ENCODE peak calls at places on chromosomes 2 and 18, in four cellular contexts. One of them, this sample, is unnamed.

GRCh38 chr18:32289480-32290075 is 99.7 kb downstream of the MEP1B start:
- DNase-seq in heart left ventricle: no peak
- DNase-seq in A673: peak
- DNase-seq in IMR-90: peak
- DNase-seq in this sample: peak

GRCh38 chr2:229815342-229815741 is 101.0 kb upstream of the DNER start:
- DNase-seq in heart left ventricle: no peak
- DNase-seq in A673: no peak
- DNase-seq in IMR-90: peak
- DNase-seq in this sample: no peak

GRCh38 chr2:43519711-43520221 is 76.1 kb downstream of the THADA start:
- DNase-seq in heart left ventricle: no peak
- DNase-seq in A673: no peak
- DNase-seq in IMR-90: peak
- DNase-seq in this sample: peak

GRCh38 chr2:98867539-98868309 is 68.3 kb downstream of the CRACDL start:
- DNase-seq in heart left ventricle: no peak
- DNase-seq in A673: no peak
- DNase-seq in IMR-90: peak
- DNase-seq in this sample: peak

GRCh38 chr2:207308519-207309224 is 142.9 kb upstream of the KLF7 start:
- DNase-seq in heart left ventricle: no peak
- DNase-seq in A673: no peak
- DNase-seq in IMR-90: peak
- DNase-seq in this sample: no peak

GRCh38 chr18:68299906-68300305 is 415.0 kb downstream of the TMX3 start:
- DNase-seq in heart left ventricle: no peak
- DNase-seq in A673: no peak
- DNase-seq in IMR-90: peak
- DNase-seq in this sample: no peak

GRCh38 chr2:64637931-64638330 is 15.8 kb downstream of the SERTAD2 start:
- DNase-seq in heart left ventricle: no peak
- DNase-seq in A673: peak
- DNase-seq in IMR-90: peak
- DNase-seq in this sample: no peak

GRCh38 chr2:11612553-11613215 is 57.3 kb downstream of the NTSR2 start:
- DNase-seq in heart left ventricle: no peak
- DNase-seq in A673: no peak
- DNase-seq in IMR-90: no peak
- DNase-seq in this sample: no peak

GRCh38 chr18:79613186-79613931 is 66.2 kb upstream of the CTDP1 start:
- DNase-seq in heart left ventricle: peak
- DNase-seq in A673: no peak
- DNase-seq in IMR-90: no peak
- DNase-seq in this sample: no peak

GRCh38 chr2:101921319-101921960 is 70.3 kb upstream of the IL1R2 start:
- DNase-seq in heart left ventricle: no peak
- DNase-seq in A673: no peak
- DNase-seq in IMR-90: no peak
- DNase-seq in this sample: no peak

GRCh38 chr2:20012282-20013060 is at the start of gene MATN3:
- DNase-seq in heart left ventricle: peak
- DNase-seq in A673: no peak
- DNase-seq in IMR-90: no peak
- DNase-seq in this sample: peak

GRCh38 chr2:174892546-174892945 is 112.6 kb downstream of the CHN1 start:
- DNase-seq in heart left ventricle: no peak
- DNase-seq in A673: no peak
- DNase-seq in IMR-90: no peak
- DNase-seq in this sample: no peak

GRCh38 chr2:65031341-65032015 is 24.7 kb upstream of the CEP68 start:
- DNase-seq in heart left ventricle: no peak
- DNase-seq in A673: peak
- DNase-seq in IMR-90: no peak
- DNase-seq in this sample: no peak

GRCh38 chr18:61939032-61939674 is 46.3 kb upstream of the RNF152 start:
- DNase-seq in heart left ventricle: no peak
- DNase-seq in A673: no peak
- DNase-seq in IMR-90: no peak
- DNase-seq in this sample: no peak

GRCh38 chr18:78242796-78243195 is 736.8 kb upstream of the SALL3 start:
- DNase-seq in heart left ventricle: peak
- DNase-seq in A673: no peak
- DNase-seq in IMR-90: no peak
- DNase-seq in this sample: no peak

GRCh38 chr2:73939419-73939818 is 12.7 kb downstream of the DGUOK start:
- DNase-seq in heart left ventricle: peak
- DNase-seq in A673: peak
- DNase-seq in IMR-90: peak
- DNase-seq in this sample: peak

GRCh38 chr18:2471523-2471922 is 99.8 kb downstream of the METTL4 start:
- DNase-seq in heart left ventricle: no peak
- DNase-seq in A673: no peak
- DNase-seq in IMR-90: no peak
- DNase-seq in this sample: no peak

GRCh38 chr2:37367984-37368383 is 23.6 kb downstream of the QPCT start:
- DNase-seq in heart left ventricle: no peak
- DNase-seq in A673: no peak
- DNase-seq in IMR-90: no peak
- DNase-seq in this sample: no peak

GRCh38 chr2:197307933-197308521 is 2.6 kb downstream of the ANKRD44 start:
- DNase-seq in heart left ventricle: no peak
- DNase-seq in A673: no peak
- DNase-seq in IMR-90: no peak
- DNase-seq in this sample: no peak

GRCh38 chr2:134119117-134119671 is 134.7 kb upstream of the MGAT5 start:
- DNase-seq in heart left ventricle: no peak
- DNase-seq in A673: no peak
- DNase-seq in IMR-90: no peak
- DNase-seq in this sample: peak

GRCh38 chr2:23624378-23624777 is 239.4 kb downstream of the KLHL29 start:
- DNase-seq in heart left ventricle: no peak
- DNase-seq in A673: peak
- DNase-seq in IMR-90: no peak
- DNase-seq in this sample: no peak

GRCh38 chr2:197889041-197889440 is 84.6 kb downstream of the PLCL1 start:
- DNase-seq in heart left ventricle: no peak
- DNase-seq in A673: peak
- DNase-seq in IMR-90: peak
- DNase-seq in this sample: peak

DNA sequence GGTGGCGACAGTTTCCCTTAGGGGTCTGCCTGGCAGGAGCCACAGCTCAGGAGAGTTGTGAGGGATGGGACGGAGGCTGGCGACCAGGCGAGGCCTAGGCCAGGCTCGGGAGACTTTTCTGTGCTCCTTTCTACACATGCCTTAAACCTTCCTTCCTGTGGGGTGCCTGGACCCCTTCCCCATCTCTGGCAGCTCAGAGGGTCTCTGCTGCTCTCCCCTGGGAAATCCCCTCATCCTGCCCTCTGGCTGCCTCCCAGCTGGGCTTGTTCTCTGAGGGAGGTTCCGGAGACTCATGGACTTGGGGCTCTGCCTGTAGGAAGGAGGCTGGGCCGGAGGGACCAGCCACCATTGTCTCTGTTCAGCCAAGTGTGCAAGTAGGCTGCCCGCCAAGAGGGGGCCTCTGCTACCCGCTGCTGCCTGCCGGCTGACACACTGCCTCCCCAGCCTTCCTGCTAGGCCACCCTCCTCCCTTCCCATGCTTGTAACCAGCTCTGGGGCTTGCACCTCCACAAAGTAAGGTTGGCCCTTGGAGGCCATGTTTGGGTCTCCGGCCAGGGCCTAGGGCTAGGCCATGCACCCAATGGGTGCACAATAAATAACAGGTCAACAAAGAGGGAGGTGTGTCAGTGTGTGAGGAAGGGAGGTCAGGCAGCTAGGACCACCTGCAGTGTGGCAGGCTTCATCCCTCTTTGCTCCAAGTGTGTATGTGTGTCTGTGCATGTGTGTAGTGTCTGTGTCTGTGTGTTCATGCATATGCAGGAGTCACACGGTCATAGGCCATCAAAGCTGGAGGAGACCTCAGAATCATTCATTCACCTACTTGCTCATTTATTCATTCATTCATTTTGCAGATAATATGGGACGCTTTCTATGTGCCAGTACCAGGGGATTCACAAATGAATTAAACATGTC is 28.8 kb downstream of the PSD4 start:
- DNase-seq in heart left ventricle: no peak
- DNase-seq in A673: peak
- DNase-seq in IMR-90: no peak
- DNase-seq in this sample: no peak
- TF ChIP-seq CTCF in heart left ventricle: no peak
- TF ChIP-seq CTCF in A673: peak
- TF ChIP-seq CTCF in IMR-90: no peak
- TF ChIP-seq CTCF in this sample: no peak

GRCh38 chr2:170265321-170265720 is 87.4 kb downstream of the MYO3B start:
- DNase-seq in heart left ventricle: no peak
- DNase-seq in A673: no peak
- DNase-seq in IMR-90: no peak
- DNase-seq in this sample: no peak
- TF ChIP-seq CTCF in heart left ventricle: no peak
- TF ChIP-seq CTCF in A673: no peak
- TF ChIP-seq CTCF in IMR-90: no peak
- TF ChIP-seq CTCF in this sample: no peak

GRCh38 chr2:159209341-159210306 is 76.9 kb downstream of the WDSUB1 start:
- DNase-seq in heart left ventricle: no peak
- DNase-seq in A673: no peak
- DNase-seq in IMR-90: no peak
- DNase-seq in this sample: no peak

GRCh38 chr2:159211447-159212396 is 74.8 kb downstream of the WDSUB1 start:
- DNase-seq in heart left ventricle: no peak
- DNase-seq in A673: no peak
- DNase-seq in IMR-90: peak
- DNase-seq in this sample: no peak

GRCh38 chr2:159206736-159207380 is 79.6 kb downstream of the WDSUB1 start:
- DNase-seq in heart left ventricle: no peak
- DNase-seq in A673: no peak
- DNase-seq in IMR-90: no peak
- DNase-seq in this sample: no peak

GRCh38 chr2:159204381-159204780 is 82.1 kb downstream of the WDSUB1 start:
- DNase-seq in heart left ventricle: no peak
- DNase-seq in A673: no peak
- DNase-seq in IMR-90: no peak
- DNase-seq in this sample: no peak

DNA sequence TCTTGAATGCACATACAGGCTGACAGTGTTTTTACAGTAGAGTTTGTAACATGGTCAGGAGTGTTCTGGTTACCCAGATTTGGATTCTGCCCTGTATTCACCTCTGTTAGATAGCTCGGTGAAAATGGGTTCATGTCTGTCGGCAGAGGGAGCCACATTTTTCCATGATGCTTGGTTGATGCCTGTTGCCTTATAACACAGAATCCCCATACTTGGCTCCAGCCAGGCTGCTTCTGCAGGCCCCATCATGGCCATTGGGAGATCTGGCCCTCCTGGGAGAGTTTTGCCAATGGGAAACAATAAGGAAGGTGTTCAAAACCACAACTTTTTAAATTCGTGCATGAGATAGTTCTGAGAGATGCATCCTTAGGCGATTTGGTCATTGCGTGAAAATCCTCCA is 78.1 kb downstream of the WDSUB1 start:
- DNase-seq in heart left ventricle: no peak
- DNase-seq in A673: no peak
- DNase-seq in IMR-90: no peak
- DNase-seq in this sample: no peak
- TF ChIP-seq CTCF in heart left ventricle: no peak
- TF ChIP-seq CTCF in A673: no peak
- TF ChIP-seq CTCF in IMR-90: no peak
- TF ChIP-seq CTCF in this sample: no peak

GRCh38 chr18:13684546-13684945 is 41.8 kb downstream of the FAM210A start:
- DNase-seq in heart left ventricle: no peak
- DNase-seq in A673: no peak
- DNase-seq in IMR-90: no peak
- DNase-seq in this sample: no peak

GRCh38 chr18:13676499-13676898 is 49.9 kb downstream of the FAM210A start:
- DNase-seq in heart left ventricle: no peak
- DNase-seq in A673: no peak
- DNase-seq in IMR-90: no peak
- DNase-seq in this sample: no peak

GRCh38 chr18:13681701-13682100 is 44.7 kb downstream of the FAM210A start:
- DNase-seq in heart left ventricle: no peak
- DNase-seq in A673: no peak
- DNase-seq in IMR-90: no peak
- DNase-seq in this sample: no peak

DNA sequence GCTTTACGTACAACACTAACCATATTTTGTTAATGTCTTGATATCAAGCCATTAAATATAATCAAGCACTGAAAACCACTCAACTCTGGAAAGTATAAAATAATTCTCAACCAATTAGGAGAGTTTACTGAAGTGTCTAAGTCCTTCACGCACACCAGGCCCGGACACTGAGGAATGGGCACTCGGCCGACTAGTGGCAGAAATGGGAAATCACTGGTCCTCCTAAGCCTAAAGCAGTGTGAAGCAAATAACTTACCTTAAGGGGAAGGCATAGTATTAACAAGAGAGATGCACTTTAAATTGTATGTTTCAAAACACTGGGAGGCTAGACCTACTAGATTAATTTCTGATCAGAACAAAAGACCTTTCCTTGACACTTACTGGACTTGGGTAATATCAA is 45.7 kb downstream of the FAM210A start:
- DNase-seq in heart left ventricle: peak
- DNase-seq in A673: no peak
- DNase-seq in IMR-90: no peak
- DNase-seq in this sample: no peak
- TF ChIP-seq CTCF in heart left ventricle: peak
- TF ChIP-seq CTCF in A673: peak
- TF ChIP-seq CTCF in IMR-90: peak
- TF ChIP-seq CTCF in this sample: no peak

DNA sequence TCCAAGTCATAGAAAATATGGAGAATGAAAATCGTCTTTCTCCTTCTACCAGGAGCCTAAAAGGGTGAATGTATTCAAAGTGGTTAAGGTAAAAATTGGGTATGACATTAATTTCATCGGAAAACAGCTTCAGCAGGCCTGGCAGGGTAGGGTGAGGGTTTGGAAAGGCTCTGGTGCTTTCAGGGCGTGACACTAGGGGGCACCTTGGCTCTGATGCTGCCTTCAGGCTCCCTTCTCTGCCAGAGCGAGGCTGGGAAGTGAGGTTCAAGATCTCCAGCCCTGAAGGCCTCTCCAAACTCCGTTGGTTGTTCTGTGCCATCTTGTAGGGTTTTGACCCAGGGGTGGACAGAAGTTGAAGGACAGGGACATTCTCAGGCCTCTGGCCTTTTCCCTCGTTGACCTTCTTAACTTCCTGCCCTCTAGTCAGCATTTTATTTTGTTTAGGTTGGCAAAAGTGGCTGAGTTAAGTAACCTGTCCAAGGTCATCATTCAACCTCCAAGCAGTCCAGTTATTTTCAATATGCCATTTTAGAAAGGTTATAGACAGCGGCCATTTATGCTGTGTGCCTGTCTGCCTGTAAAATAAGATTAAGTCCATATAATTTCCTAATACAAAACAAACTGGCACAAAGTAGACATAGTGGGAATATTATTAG is 40.3 kb downstream of the EML6 start:
- DNase-seq in heart left ventricle: no peak
- DNase-seq in A673: peak
- DNase-seq in IMR-90: no peak
- DNase-seq in this sample: no peak
- TF ChIP-seq CTCF in heart left ventricle: no peak
- TF ChIP-seq CTCF in A673: peak
- TF ChIP-seq CTCF in IMR-90: peak
- TF ChIP-seq CTCF in this sample: peak

This sample was measured in foreskin fibroblast.